ENCODE peak calls at places on chromosomes 13 and 19, in eight cellular contexts. One of them, this sample, is unnamed.

GRCh38 chr13:27171244-27171829 is at the start of gene USP12:
- DNase-seq in body of pancreas: no peak
- DNase-seq in ovary: no peak
- DNase-seq in IMR-90: peak
- DNase-seq in H1: peak
- DNase-seq in breast epithelium: peak
- DNase-seq in esophagus squamous epithelium: no peak
- DNase-seq in suprapubic skin: peak
- DNase-seq in this sample: no peak

GRCh38 chr13:97321101-97321500 is 99.0 kb downstream of the MBNL2 start:
- DNase-seq in breast epithelium: no peak
- DNase-seq in suprapubic skin: no peak
- DNase-seq in esophagus squamous epithelium: no peak
- DNase-seq in ovary: no peak
- DNase-seq in body of pancreas: no peak
- DNase-seq in IMR-90: no peak
- DNase-seq in H1: no peak
- DNase-seq in this sample: no peak

GRCh38 chr13:102234618-102235017 is 167.2 kb downstream of the FGF14 start:
- DNase-seq in ovary: no peak
- DNase-seq in breast epithelium: no peak
- DNase-seq in IMR-90: peak
- DNase-seq in esophagus squamous epithelium: no peak
- DNase-seq in suprapubic skin: no peak
- DNase-seq in body of pancreas: no peak
- DNase-seq in H1: no peak
- DNase-seq in this sample: no peak

GRCh38 chr13:75153834-75154233 is 328.1 kb downstream of the TBC1D4 start:
- DNase-seq in esophagus squamous epithelium: no peak
- DNase-seq in ovary: no peak
- DNase-seq in suprapubic skin: no peak
- DNase-seq in H1: no peak
- DNase-seq in breast epithelium: no peak
- DNase-seq in IMR-90: no peak
- DNase-seq in body of pancreas: no peak
- DNase-seq in this sample: no peak

GRCh38 chr13:60431108-60431700 is 34.2 kb downstream of the TDRD3 start:
- DNase-seq in breast epithelium: no peak
- DNase-seq in body of pancreas: no peak
- DNase-seq in IMR-90: peak
- DNase-seq in ovary: no peak
- DNase-seq in H1: no peak
- DNase-seq in suprapubic skin: no peak
- DNase-seq in esophagus squamous epithelium: no peak
- DNase-seq in this sample: no peak

GRCh38 chr13:23365652-23366051 is 67.8 kb downstream of the SACS start:
- DNase-seq in esophagus squamous epithelium: no peak
- DNase-seq in suprapubic skin: no peak
- DNase-seq in body of pancreas: no peak
- DNase-seq in breast epithelium: no peak
- DNase-seq in IMR-90: peak
- DNase-seq in H1: no peak
- DNase-seq in ovary: no peak
- DNase-seq in this sample: no peak

GRCh38 chr13:28754698-28755545 is 36.2 kb upstream of the SLC46A3 start:
- DNase-seq in suprapubic skin: no peak
- DNase-seq in IMR-90: peak
- DNase-seq in esophagus squamous epithelium: no peak
- DNase-seq in H1: peak
- DNase-seq in breast epithelium: no peak
- DNase-seq in body of pancreas: peak
- DNase-seq in ovary: no peak
- DNase-seq in this sample: peak

GRCh38 chr19:27794444-27795042 is 1418.4 kb downstream of the UQCRFS1 start:
- DNase-seq in H1: peak
- DNase-seq in IMR-90: peak
- DNase-seq in suprapubic skin: no peak
- DNase-seq in breast epithelium: no peak
- DNase-seq in body of pancreas: peak
- DNase-seq in esophagus squamous epithelium: no peak
- DNase-seq in ovary: no peak
- DNase-seq in this sample: no peak

GRCh38 chr13:112450567-112451240 is 74.5 kb downstream of the SPACA7 start:
- DNase-seq in H1: peak
- DNase-seq in body of pancreas: no peak
- DNase-seq in ovary: no peak
- DNase-seq in suprapubic skin: no peak
- DNase-seq in IMR-90: no peak
- DNase-seq in esophagus squamous epithelium: no peak
- DNase-seq in breast epithelium: no peak
- DNase-seq in this sample: no peak

GRCh38 chr13:20411638-20412342 is 113.9 kb downstream of the CRYL1 start:
- DNase-seq in suprapubic skin: no peak
- DNase-seq in H1: no peak
- DNase-seq in esophagus squamous epithelium: no peak
- DNase-seq in breast epithelium: peak
- DNase-seq in body of pancreas: no peak
- DNase-seq in ovary: no peak
- DNase-seq in IMR-90: no peak
- DNase-seq in this sample: no peak

GRCh38 chr13:76043882-76044281 is 407.8 kb downstream of the LMO7 start:
- DNase-seq in esophagus squamous epithelium: no peak
- DNase-seq in breast epithelium: no peak
- DNase-seq in body of pancreas: no peak
- DNase-seq in IMR-90: no peak
- DNase-seq in suprapubic skin: no peak
- DNase-seq in ovary: no peak
- DNase-seq in H1: no peak
- DNase-seq in this sample: no peak

GRCh38 chr19:13849991-13850909 is 26.7 kb upstream of the NANOS3 start:
- DNase-seq in ovary: peak
- DNase-seq in breast epithelium: peak
- DNase-seq in IMR-90: peak
- DNase-seq in esophagus squamous epithelium: no peak
- DNase-seq in suprapubic skin: peak
- DNase-seq in body of pancreas: peak
- DNase-seq in H1: peak
- DNase-seq in this sample: peak

GRCh38 chr19:20367811-20368294 is 197.7 kb downstream of the ZNF737 start:
- DNase-seq in esophagus squamous epithelium: no peak
- DNase-seq in ovary: no peak
- DNase-seq in breast epithelium: no peak
- DNase-seq in body of pancreas: peak
- DNase-seq in H1: peak
- DNase-seq in IMR-90: no peak
- DNase-seq in suprapubic skin: no peak
- DNase-seq in this sample: no peak

GRCh38 chr13:50979187-50979586 is 69.6 kb downstream of the RNASEH2B start:
- DNase-seq in esophagus squamous epithelium: no peak
- DNase-seq in H1: no peak
- DNase-seq in breast epithelium: no peak
- DNase-seq in body of pancreas: no peak
- DNase-seq in IMR-90: no peak
- DNase-seq in ovary: no peak
- DNase-seq in suprapubic skin: no peak
- DNase-seq in this sample: no peak

GRCh38 chr13:26562538-26562890 is 5.0 kb downstream of the WASF3 start:
- DNase-seq in esophagus squamous epithelium: no peak
- DNase-seq in IMR-90: peak
- DNase-seq in ovary: no peak
- DNase-seq in breast epithelium: no peak
- DNase-seq in H1: no peak
- DNase-seq in body of pancreas: no peak
- DNase-seq in suprapubic skin: no peak
- DNase-seq in this sample: no peak

GRCh38 chr13:76848596-76848995 is 37.6 kb downstream of the KCTD12 start:
- DNase-seq in esophagus squamous epithelium: no peak
- DNase-seq in IMR-90: peak
- DNase-seq in ovary: no peak
- DNase-seq in breast epithelium: no peak
- DNase-seq in suprapubic skin: peak
- DNase-seq in body of pancreas: no peak
- DNase-seq in H1: no peak
- DNase-seq in this sample: peak

DNA sequence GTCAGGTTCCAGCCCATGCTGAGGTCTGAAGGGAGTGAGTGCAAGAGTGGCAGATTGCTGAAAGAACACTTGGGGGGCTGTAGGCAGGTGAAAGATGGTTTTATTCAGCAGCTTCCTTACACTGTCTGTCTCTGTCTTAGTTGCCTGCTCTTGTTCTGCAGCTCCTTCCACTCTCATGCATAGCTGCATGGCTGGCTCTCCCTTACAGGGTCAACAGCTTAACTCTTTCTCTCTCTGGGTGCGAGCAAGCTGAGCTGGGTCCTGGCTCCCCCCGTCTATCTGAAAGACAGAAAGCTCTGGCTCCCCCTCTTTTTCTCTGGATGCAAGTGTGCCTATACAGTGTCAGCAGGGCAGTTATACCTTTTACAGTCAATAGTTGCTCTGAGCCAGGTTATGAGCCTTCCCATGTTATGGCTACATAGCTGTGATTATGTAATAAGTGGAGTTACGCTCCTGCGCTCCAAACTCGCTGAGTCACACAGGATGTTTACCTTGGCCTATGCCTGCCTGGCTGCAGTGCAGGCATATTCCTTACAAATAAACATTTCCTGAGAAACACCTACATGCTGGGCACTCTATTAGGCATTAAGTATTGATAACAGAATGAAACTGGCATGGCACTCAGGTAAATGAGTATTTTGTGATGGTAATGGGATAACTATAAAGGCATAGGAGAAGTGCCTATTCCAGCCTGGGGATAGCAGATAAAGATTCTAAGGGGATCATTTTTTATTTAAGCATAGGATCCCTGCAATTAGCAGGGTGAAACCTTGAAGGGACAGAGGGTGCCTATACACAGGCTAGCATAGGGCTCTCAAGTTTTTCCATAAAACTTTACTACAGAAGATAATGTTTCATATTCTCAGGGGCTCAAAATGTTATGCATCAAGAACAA is 826.9 kb upstream of the PCDH9 start:
- DNase-seq in esophagus squamous epithelium: no peak
- DNase-seq in body of pancreas: peak
- DNase-seq in IMR-90: peak
- DNase-seq in suprapubic skin: no peak
- DNase-seq in breast epithelium: no peak
- DNase-seq in H1: no peak
- DNase-seq in ovary: no peak
- DNase-seq in this sample: no peak
- H3K27ac ChIP-seq in esophagus squamous epithelium: no peak
- H3K27ac ChIP-seq in body of pancreas: no peak
- H3K27ac ChIP-seq in IMR-90: no peak
- H3K27ac ChIP-seq in suprapubic skin: no peak
- H3K27ac ChIP-seq in breast epithelium: no peak
- H3K27ac ChIP-seq in H1: no peak
- H3K27ac ChIP-seq in ovary: no peak
- H3K27ac ChIP-seq in this sample: no peak

GRCh38 chr19:12721656-12722565 is 1.8 kb downstream of the TNPO2 start:
- DNase-seq in esophagus squamous epithelium: no peak
- DNase-seq in body of pancreas: peak
- DNase-seq in H1: peak
- DNase-seq in ovary: peak
- DNase-seq in breast epithelium: peak
- DNase-seq in suprapubic skin: peak
- DNase-seq in IMR-90: peak
- DNase-seq in this sample: peak

GRCh38 chr19:12723383-12723642 is 419 bp downstream of the TNPO2 start:
- DNase-seq in breast epithelium: no peak
- DNase-seq in IMR-90: peak
- DNase-seq in ovary: no peak
- DNase-seq in body of pancreas: no peak
- DNase-seq in esophagus squamous epithelium: no peak
- DNase-seq in suprapubic skin: no peak
- DNase-seq in H1: no peak
- DNase-seq in this sample: no peak

GRCh38 chr19:12720851-12721655 is 2.7 kb downstream of the TNPO2 start:
- DNase-seq in body of pancreas: peak
- DNase-seq in IMR-90: no peak
- DNase-seq in breast epithelium: no peak
- DNase-seq in ovary: peak
- DNase-seq in H1: peak
- DNase-seq in suprapubic skin: no peak
- DNase-seq in esophagus squamous epithelium: no peak
- DNase-seq in this sample: peak

GRCh38 chr19:12723643-12724426 is at the start of gene TNPO2:
- DNase-seq in H1: peak
- DNase-seq in suprapubic skin: no peak
- DNase-seq in body of pancreas: peak
- DNase-seq in breast epithelium: no peak
- DNase-seq in esophagus squamous epithelium: no peak
- DNase-seq in IMR-90: peak
- DNase-seq in ovary: peak
- DNase-seq in this sample: peak

GRCh38 chr19:12722566-12723382 is 958 bp downstream of the TNPO2 start:
- DNase-seq in IMR-90: peak
- DNase-seq in breast epithelium: peak
- DNase-seq in suprapubic skin: peak
- DNase-seq in H1: peak
- DNase-seq in body of pancreas: peak
- DNase-seq in ovary: peak
- DNase-seq in esophagus squamous epithelium: peak
- DNase-seq in this sample: peak
- TF ChIP-seq POLR2A in IMR-90: peak
- TF ChIP-seq POLR2A in breast epithelium: no peak
- TF ChIP-seq POLR2A in suprapubic skin: no peak
- TF ChIP-seq POLR2A in H1: peak
- TF ChIP-seq POLR2A in body of pancreas: peak
- TF ChIP-seq POLR2A in ovary: peak
- TF ChIP-seq POLR2A in esophagus squamous epithelium: no peak
- TF ChIP-seq POLR2A in this sample: no peak

DNA sequence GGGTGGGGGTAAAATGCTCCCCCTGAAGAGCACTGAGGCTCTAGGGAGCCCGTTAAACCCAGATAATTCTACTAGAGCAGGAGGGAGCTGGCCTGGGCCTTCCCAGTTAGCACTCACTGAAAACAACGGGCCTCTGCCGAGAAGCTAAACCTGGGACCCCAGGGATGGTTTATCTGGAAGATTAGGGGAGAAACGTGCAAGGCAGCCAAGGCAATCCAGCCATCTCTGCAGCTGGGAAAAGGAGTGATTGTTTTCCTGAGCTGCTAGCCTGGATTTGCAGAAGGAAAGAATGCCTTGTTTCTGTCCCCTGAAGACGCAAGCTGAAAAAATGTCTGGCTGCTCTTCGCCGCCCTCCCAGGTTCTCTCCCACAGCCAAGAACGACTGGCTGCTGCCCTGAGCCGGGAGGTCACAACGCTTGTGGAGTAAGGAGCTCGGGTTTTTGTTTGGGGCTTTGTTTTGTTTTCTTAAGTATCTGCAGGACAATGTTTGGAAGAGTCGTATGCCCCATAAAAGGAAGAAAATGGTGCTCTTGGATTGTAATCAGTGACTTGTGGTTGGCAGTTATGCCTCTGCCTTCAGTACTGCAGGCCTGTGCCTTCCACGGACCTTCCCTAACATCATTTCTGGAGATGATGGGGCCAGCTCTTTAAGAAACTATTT is 31.5 kb downstream of the COL4A2 start:
- DNase-seq in breast epithelium: no peak
- DNase-seq in H1: no peak
- DNase-seq in body of pancreas: no peak
- DNase-seq in esophagus squamous epithelium: no peak
- DNase-seq in suprapubic skin: no peak
- DNase-seq in IMR-90: peak
- DNase-seq in ovary: peak
- DNase-seq in this sample: peak
- H3K27ac ChIP-seq in breast epithelium: peak
- H3K27ac ChIP-seq in H1: no peak
- H3K27ac ChIP-seq in body of pancreas: no peak
- H3K27ac ChIP-seq in esophagus squamous epithelium: peak
- H3K27ac ChIP-seq in suprapubic skin: peak
- H3K27ac ChIP-seq in IMR-90: peak
- H3K27ac ChIP-seq in ovary: peak
- H3K27ac ChIP-seq in this sample: peak

GRCh38 chr19:39125554-39126311 is at the start of gene PAK4:
- DNase-seq in suprapubic skin: peak
- DNase-seq in IMR-90: peak
- DNase-seq in esophagus squamous epithelium: peak
- DNase-seq in ovary: peak
- DNase-seq in breast epithelium: peak
- DNase-seq in body of pancreas: peak
- DNase-seq in H1: peak
- DNase-seq in this sample: peak
- TF ChIP-seq POLR2A in suprapubic skin: peak
- TF ChIP-seq POLR2A in IMR-90: peak
- TF ChIP-seq POLR2A in esophagus squamous epithelium: no peak
- TF ChIP-seq POLR2A in ovary: peak
- TF ChIP-seq POLR2A in breast epithelium: peak
- TF ChIP-seq POLR2A in body of pancreas: peak
- TF ChIP-seq POLR2A in H1: no peak
- TF ChIP-seq POLR2A in this sample: peak

This sample was measured in uterus.